ENCODE peak calls at places on chromosomes 13 and 19, in eight cellular contexts. X is cardiac muscle cell, M is tibial artery, U is IMR-90, S is PC-3, K is fibroblast of lung, V is pancreas, A is RWPE2. Z is an unnamed sample.

GRCh38 chr19:16161848-16162247 is 11.5 kb downstream of the CIB3 start:
- DNase-seq in X (no peak), M (no peak), U (peak; percentile 85), S (peak; percentile 93), K (peak; percentile 63), V (no peak), A (no peak), Z (no peak)

GRCh38 chr19:50794074-50794777 is 4.0 kb downstream of the ACP4 start:
- DNase-seq in X (no peak), M (no peak), U (no peak), S (peak; percentile 62), K (no peak), V (peak; percentile 39), A (no peak), Z (no peak)

GRCh38 chr19:1260749-1261511 is 8.2 kb upstream of the CIRBP start:
- DNase-seq in X (peak; percentile 98), M (peak; percentile 98), U (peak; percentile 96), S (peak; percentile 94), K (peak; percentile 96), V (peak; percentile 96), A (peak; percentile 92), Z (peak; percentile 98)

GRCh38 chr13:31846984-31847752 is 107.8 kb downstream of the RXFP2 start:
- DNase-seq in X (no peak), M (no peak), U (no peak), S (no peak), K (no peak), V (no peak), A (no peak), Z (no peak)

GRCh38 chr19:2084993-2085720 is 11.0 kb downstream of the MOB3A start:
- DNase-seq in X (no peak), M (no peak), U (no peak), S (peak; percentile 59), K (no peak), V (no peak), A (no peak), Z (peak; percentile 85)

GRCh38 chr13:32669030-32669646 is 82.9 kb downstream of the PDS5B start:
- DNase-seq in X (peak; percentile 79), M (no peak), U (peak; percentile 67), S (peak; percentile 65), K (peak; percentile 75), V (no peak), A (no peak), Z (no peak)

GRCh38 chr19:58020985-58021384 is 12.8 kb upstream of the ZSCAN1 start:
- DNase-seq in X (no peak), M (no peak), U (no peak), S (no peak), K (no peak), V (no peak), A (no peak), Z (no peak)

GRCh38 chr19:7456964-7457541 is 31.8 kb downstream of the PEX11G start:
- DNase-seq in X (no peak), M (no peak), U (no peak), S (peak; percentile 55), K (no peak), V (no peak), A (no peak), Z (no peak)

GRCh38 chr13:27432612-27433210 is 8.3 kb downstream of the GTF3A start:
- DNase-seq in X (no peak), M (no peak), U (no peak), S (no peak), K (no peak), V (no peak), A (no peak), Z (no peak)

GRCh38 chr13:70206671-70207070 is 98.4 kb upstream of the KLHL1 start:
- DNase-seq in X (no peak), M (no peak), U (no peak), S (no peak), K (no peak), V (no peak), A (no peak), Z (no peak)

GRCh38 chr19:13399746-13400145 is 106.5 kb downstream of the CACNA1A start:
- DNase-seq in X (no peak), M (no peak), U (no peak), S (no peak), K (no peak), V (no peak), A (no peak), Z (no peak)

GRCh38 chr19:14375055-14375581 is 6.1 kb upstream of the ADGRE5 start:
- DNase-seq in X (no peak), M (no peak), U (no peak), S (no peak), K (no peak), V (no peak), A (no peak), Z (no peak)

GRCh38 chr19:17107546-17108452 is 32.2 kb downstream of the MYO9B start:
- DNase-seq in X (no peak), M (peak; percentile 99), U (peak; percentile 98), S (peak; percentile 99), K (peak; percentile 97), V (peak; percentile 32), A (peak; percentile 98), Z (peak; percentile 92)

GRCh38 chr19:48196933-48197665 is 26.6 kb downstream of the ZSWIM9 start:
- DNase-seq in X (peak; percentile 57), M (no peak), U (no peak), S (no peak), K (no peak), V (no peak), A (no peak), Z (no peak)

GRCh38 chr19:44451687-44452086 is 3.4 kb upstream of the ZNF229 start:
- DNase-seq in X (no peak), M (no peak), U (no peak), S (no peak), K (no peak), V (no peak), A (no peak), Z (no peak)

GRCh38 chr19:44452367-44452766 is 4.1 kb upstream of the ZNF229 start:
- DNase-seq in X (no peak), M (no peak), U (no peak), S (no peak), K (no peak), V (no peak), A (no peak), Z (no peak)

DNA sequence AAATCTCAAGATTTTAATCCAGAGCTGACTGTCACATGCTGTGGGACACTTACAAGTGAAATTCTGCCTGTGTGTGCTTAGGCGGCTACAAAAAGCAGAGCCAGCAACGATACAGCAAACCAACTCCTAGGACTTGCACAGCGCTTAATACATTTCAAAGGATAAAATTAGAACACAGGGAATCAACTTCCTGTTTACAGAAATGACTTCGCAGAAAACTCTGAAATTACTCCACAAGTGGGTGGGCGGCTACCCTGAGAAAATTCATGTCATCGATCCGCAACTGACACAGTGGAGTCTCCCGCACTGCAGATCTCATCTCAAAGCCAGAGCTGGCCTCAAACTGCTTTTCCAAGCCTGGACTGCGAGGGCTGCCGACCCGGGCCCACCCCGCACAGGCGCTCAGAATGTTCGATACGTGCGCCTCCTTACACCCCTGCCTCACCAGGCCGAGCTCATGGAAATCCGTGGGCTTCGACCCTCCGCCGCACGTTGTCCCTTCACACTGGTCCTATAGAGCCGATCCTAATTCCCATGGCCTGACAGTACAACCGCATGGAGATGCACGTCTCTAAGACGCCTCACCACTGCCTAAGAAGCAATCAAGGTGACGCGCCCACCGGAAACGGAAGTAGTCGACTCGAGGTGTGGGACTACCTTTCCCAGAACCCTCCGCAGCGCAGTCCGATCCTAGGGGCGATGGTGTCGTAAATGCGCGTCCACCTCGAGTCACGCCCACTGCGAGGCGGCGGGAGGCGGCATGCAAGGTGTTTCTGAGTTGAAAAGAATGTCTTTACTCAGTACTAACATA is at the start of gene ZNF229:
- DNase-seq in X (peak; percentile 92), M (peak; percentile 87), U (peak; percentile 94), S (peak; percentile 65), K (peak; percentile 95), V (peak; percentile 86), A (peak; percentile 95), Z (peak; percentile 91)
- H3K9me3 ChIP-seq in X (no peaks in the 10 kb centered on the region), M (peaks cover 68% of the 10 kb centered on the region), U (peaks cover 26% of the 10 kb centered on the region), S (peaks cover 7% of the 10 kb centered on the region), K (no peaks in the 10 kb centered on the region), V (no peaks in the 10 kb centered on the region), A (no peaks in the 10 kb centered on the region), Z (peaks cover 7% of the 10 kb centered on the region)

GRCh38 chr19:38250821-38251563 is 5.2 kb downstream of the PPP1R14A start:
- DNase-seq in X (peak; percentile 13), M (peak; percentile 93), U (no peak), S (no peak), K (peak; percentile 74), V (peak; percentile 71), A (no peak), Z (peak; percentile 94)

GRCh38 chr19:38253788-38254187 is 2.4 kb downstream of the PPP1R14A start:
- DNase-seq in X (no peak), M (no peak), U (no peak), S (no peak), K (no peak), V (no peak), A (no peak), Z (no peak)

GRCh38 chr19:38252935-38253691 is 3.1 kb downstream of the PPP1R14A start:
- DNase-seq in X (peak; percentile 10), M (peak; percentile 94), U (no peak), S (no peak), K (peak; percentile 17), V (no peak), A (no peak), Z (peak; percentile 75)

GRCh38 chr19:38251564-38252051 is 4.6 kb downstream of the PPP1R14A start:
- DNase-seq in X (no peak), M (peak; percentile 94), U (no peak), S (no peak), K (peak; percentile 41), V (no peak), A (no peak), Z (peak; percentile 85)

DNA sequence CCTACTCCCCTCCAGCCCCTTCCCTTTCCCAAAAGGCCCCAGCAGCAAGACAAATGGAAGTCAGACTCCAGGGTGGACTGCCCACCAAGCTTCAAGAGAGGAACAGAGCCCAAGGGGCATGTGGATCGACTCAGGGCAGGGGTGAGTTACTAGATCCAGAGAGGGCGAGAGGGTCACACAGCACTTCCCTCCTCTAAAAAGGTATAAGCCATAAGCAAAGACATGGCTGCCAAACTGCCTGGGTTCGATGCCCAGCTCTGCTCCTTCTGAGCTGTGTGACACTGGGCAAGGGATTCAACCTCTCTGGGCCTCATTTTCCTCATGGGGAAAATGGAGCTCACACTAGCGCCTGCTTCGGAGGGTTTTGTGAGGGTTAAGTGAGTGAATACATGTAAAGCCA is 3.8 kb downstream of the PPP1R14A start:
- DNase-seq in X (no peak), M (no peak), U (no peak), S (no peak), K (no peak), V (no peak), A (no peak), Z (no peak)
- H3K27ac ChIP-seq in X (no peak overlapping the region), M (peak overlapping the region; percentile 95), U (peak overlapping the region; percentile 30), S (no peak overlapping the region), K (peak overlapping the region; percentile 12), V (no peak overlapping the region), A (no peak overlapping the region), Z (peak overlapping the region; percentile 96)

DNA sequence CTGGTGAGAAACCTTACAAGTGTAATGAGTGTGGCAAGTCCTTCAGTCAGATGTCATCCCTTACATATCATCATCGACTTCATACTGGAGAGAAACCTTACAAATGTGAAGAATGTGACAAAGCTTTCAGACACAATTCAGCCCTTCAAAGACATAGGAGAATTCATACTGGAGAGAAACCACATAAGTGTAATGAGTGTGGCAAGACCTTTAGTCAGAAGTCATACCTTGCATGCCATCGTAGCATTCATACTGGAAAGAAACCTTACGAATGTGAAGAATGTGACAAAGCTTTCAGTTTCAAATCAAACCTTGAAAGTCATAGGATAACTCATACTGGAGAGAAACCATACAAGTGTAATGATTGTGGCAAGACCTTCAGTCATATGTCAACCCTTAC is 13.6 kb upstream of the ZNF765 start:
- DNase-seq in X (no peak), M (no peak), U (no peak), S (no peak), K (no peak), V (no peak), A (no peak), Z (no peak)
- H3K9me3 ChIP-seq in X (no peaks in the 10 kb centered on the region), M (peaks cover 47% of the 10 kb centered on the region), U (peaks cover 23% of the 10 kb centered on the region), S (peaks cover 81% of the 10 kb centered on the region), K (no peaks in the 10 kb centered on the region), V (peaks cover 9% of the 10 kb centered on the region), A (peaks cover 24% of the 10 kb centered on the region), Z (no peaks in the 10 kb centered on the region)

GRCh38 chr19:44905437-44906160 is at the start of gene APOE:
- DNase-seq in X (peak; percentile 71), M (no peak), U (no peak), S (no peak), K (peak; percentile 47), V (no peak), A (no peak), Z (no peak)
- H3K27ac ChIP-seq in X (peak within 1 kb of the TSS; percentile 79), M (no peak within 1 kb of the TSS), U (no peak within 1 kb of the TSS), S (no peak within 1 kb of the TSS), K (no peak within 1 kb of the TSS), V (no peak within 1 kb of the TSS), A (no peak within 1 kb of the TSS), Z (no peak within 1 kb of the TSS)

Z was measured in right cardiac atrium.